ENCODE peak calls at places on chromosomes 2 and 18, in four cellular contexts. G, X, T and U are unnamed samples.

GRCh38 chr2:86037795-86038192 is 67.9 kb downstream of the POLR1A start:
- DNase-seq in G (no peak), X (no peak), T (no peak), U (no peak)

GRCh38 chr2:54466880-54467279 is 10.8 kb downstream of the SPTBN1 start:
- DNase-seq in G (no peak), X (no peak), T (no peak), U (no peak)

GRCh38 chr18:53649621-53650020 is 574.8 kb downstream of the MBD2 start:
- DNase-seq in G (no peak), X (no peak), T (no peak), U (no peak)

GRCh38 chr18:79617521-79618500 is 61.8 kb upstream of the CTDP1 start:
- DNase-seq in G (no peak), X (no peak), T (no peak), U (no peak)

GRCh38 chr2:34899079-34899478 is 1300.0 kb upstream of the FAM98A start:
- DNase-seq in G (no peak), X (no peak), T (no peak), U (no peak)

GRCh38 chr2:15112216-15112615 is 448.9 kb downstream of the NBAS start:
- DNase-seq in G (no peak), X (no peak), T (peak), U (peak)

GRCh38 chr2:235343869-235344268 is 150.0 kb upstream of the AGAP1 start:
- DNase-seq in G (no peak), X (no peak), T (no peak), U (no peak)

GRCh38 chr2:179020156-179020750 is 29.7 kb downstream of the CCDC141 start:
- DNase-seq in G (no peak), X (peak), T (peak), U (peak)

GRCh38 chr18:48826271-48826670 is 124.5 kb downstream of the SMAD7 start:
- DNase-seq in G (no peak), X (no peak), T (no peak), U (no peak)

GRCh38 chr2:174683392-174683759 is 80.9 kb downstream of the CHRNA1 start:
- DNase-seq in G (peak), X (no peak), T (peak), U (peak)

GRCh38 chr2:127498386-127498785 is 27.9 kb downstream of the IWS1 start:
- DNase-seq in G (no peak), X (peak), T (no peak), U (peak)

GRCh38 chr2:10020001-10020400 is 23.3 kb upstream of the KLF11 start:
- DNase-seq in G (no peak), X (no peak), T (no peak), U (no peak)

GRCh38 chr2:206981739-206982336 is 42.5 kb downstream of the CPO start:
- DNase-seq in G (peak), X (no peak), T (peak), U (peak)

GRCh38 chr2:42959148-42959992 is 167.0 kb upstream of the HAAO start:
- DNase-seq in G (no peak), X (peak), T (peak), U (peak)

GRCh38 chr18:22844184-22844583 is 88.9 kb upstream of the RBBP8 start:
- DNase-seq in G (no peak), X (no peak), T (no peak), U (no peak)

GRCh38 chr2:207437136-207437856 is 92.5 kb upstream of the CREB1 start:
- DNase-seq in G (no peak), X (no peak), T (no peak), U (no peak)

GRCh38 chr2:36545871-36546416 is 52.0 kb downstream of the FEZ2 start:
- DNase-seq in G (no peak), X (no peak), T (no peak), U (no peak)
- TF ChIP-seq POLR2A in G (no peak), X (no peak), T (no peak), U (no peak)

DNA sequence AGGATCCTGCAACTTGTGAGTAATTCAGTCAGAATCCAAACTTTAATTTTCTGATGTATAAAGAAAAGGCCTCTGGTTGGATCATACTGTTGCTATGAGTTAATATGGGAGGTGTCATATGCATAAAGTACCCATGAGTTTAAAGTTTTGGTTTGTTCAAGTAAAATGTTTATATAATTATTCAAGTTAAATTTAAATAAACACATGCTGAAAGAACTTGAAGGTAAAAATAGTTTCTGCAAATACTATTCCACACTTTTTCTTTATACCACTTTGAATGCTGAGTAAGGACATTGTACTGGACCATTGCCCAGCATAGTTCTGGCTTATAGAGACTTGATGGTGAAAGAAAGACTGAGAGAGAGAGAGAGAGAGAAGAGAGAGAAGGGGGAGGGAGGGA is 30.7 kb downstream of the PKP4 start:
- DNase-seq in G (no peak), X (no peak), T (peak), U (no peak)
- TF ChIP-seq MYC in G (no peak), X (no peak), T (no peak), U (no peak)

DNA sequence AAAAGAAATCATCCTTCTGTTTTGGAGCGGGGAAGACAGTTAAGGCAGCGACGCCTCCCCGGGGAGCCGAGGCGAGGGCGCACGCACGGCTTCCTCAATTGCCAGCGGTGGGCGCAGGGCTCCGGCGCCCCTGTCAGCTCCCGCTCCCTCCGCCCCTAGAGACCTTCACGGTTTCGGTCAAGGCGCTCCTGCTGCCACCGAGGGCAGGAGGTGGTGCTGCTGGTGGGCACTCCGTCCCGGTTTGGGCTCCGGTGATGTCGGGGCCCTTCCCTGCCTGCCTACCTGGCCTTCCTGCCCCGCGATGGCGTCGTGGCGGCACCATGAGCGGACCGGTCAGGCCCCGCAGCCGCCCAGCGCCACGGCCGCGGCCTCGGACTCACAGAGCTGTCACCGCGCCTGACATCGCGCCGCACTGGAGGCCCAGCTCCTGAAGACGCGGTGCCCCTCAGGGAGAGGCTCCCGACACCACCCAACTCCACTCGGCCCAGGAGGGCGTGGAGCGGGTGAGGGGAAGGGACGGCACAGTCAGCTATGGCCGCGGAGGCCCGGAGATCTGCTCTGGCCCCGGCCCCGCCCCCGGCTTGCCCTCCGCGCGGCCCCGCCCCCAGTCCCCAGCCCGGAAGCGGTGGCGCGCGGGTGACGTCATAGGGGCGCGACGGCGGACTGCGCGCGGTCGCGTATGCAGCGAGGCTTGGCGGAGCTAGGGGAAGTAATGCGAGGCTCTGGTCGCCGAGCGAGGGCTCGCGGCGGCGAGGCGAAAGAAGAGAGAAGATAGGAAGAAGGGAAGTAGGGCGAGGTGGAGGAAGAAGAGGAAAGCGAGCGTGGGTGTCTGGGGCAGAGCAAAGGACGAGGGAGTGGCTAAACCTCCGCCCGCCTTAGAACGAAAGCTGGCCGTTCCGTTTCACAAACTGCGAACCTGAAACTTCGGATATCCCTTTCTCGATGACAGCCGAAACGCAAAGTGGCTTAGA is at the start of gene SLC35F5:
- DNase-seq in G (peak), X (peak), T (peak), U (peak)
- TF ChIP-seq POLR2A in G (peak), X (peak), T (peak), U (peak)

GRCh38 chr2:226873826-226874225 is 38.0 kb downstream of the RHBDD1 start:
- DNase-seq in G (no peak), X (no peak), T (no peak), U (no peak)

GRCh38 chr2:226875438-226876225 is 39.8 kb downstream of the RHBDD1 start:
- DNase-seq in G (no peak), X (no peak), T (no peak), U (no peak)

GRCh38 chr2:226869371-226869770 is 33.5 kb downstream of the RHBDD1 start:
- DNase-seq in G (no peak), X (no peak), T (no peak), U (no peak)

GRCh38 chr2:226874749-226875148 is 38.9 kb downstream of the RHBDD1 start:
- DNase-seq in G (no peak), X (no peak), T (no peak), U (no peak)

DNA sequence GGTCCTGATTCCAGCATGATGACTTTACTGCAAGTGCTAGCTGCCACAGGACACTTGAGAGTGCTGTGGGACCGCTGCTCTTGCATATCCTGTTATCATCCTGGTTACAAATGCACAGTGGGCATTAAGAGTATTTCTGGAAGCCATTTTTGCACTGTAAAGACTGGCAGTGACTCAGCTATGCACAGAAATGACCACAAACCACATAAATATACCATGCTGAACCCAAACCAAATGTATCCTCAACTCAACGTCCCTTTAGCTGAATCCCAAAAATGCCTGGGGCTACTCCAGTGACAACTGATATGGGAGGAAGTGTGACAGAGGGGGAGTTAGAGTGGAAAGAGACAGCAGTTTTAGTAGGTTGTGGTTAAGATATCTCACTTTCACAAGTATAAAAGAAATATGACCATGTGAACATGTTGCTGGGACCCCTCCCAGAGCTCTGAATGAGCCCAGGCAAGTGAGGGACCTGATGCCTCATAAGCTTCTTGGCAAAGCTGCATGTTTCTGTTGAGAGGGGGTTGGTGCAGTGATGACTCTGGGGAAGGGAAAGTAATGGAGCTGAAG is 37.3 kb downstream of the RHBDD1 start:
- DNase-seq in G (no peak), X (no peak), T (no peak), U (peak)
- TF ChIP-seq MYC in G (no peak), X (no peak), T (no peak), U (no peak)

DNA sequence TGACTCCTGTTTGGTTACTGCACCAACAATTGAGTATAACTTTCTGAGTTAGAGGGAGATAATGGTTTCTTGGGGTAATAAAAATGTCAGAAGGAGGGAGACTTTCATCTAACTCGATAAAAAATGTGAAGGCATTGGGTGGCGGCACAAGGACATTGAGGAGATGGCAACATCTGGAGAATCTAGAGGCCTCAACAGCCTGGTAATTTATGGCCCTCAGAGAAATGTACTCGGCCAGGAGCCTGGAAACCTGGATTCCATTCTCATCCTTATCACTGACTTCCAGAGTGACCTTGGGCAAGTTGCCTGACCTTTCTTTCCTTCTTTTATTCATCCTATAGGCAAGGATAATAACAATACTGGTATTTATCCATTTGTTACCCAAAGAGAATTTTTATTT is 173.5 kb upstream of the MEX3C start:
- DNase-seq in G (no peak), X (no peak), T (no peak), U (no peak)
- TF ChIP-seq POLR2A in G (no peak), X (no peak), T (no peak), U (no peak)

GRCh38 chr2:221569342-221570278 is 2.5 kb downstream of the EPHA4 start:
- DNase-seq in G (no peak), X (no peak), T (no peak), U (no peak)

GRCh38 chr2:221572180-221572820 is at the start of gene EPHA4:
- DNase-seq in G (peak), X (no peak), T (peak), U (no peak)

GRCh38 chr2:221570321-221571107 is 1.6 kb downstream of the EPHA4 start:
- DNase-seq in G (no peak), X (no peak), T (peak), U (no peak)

GRCh38 chr2:221571391-221572179 is 519 bp downstream of the EPHA4 start:
- DNase-seq in G (peak), X (no peak), T (peak), U (no peak)

DNA sequence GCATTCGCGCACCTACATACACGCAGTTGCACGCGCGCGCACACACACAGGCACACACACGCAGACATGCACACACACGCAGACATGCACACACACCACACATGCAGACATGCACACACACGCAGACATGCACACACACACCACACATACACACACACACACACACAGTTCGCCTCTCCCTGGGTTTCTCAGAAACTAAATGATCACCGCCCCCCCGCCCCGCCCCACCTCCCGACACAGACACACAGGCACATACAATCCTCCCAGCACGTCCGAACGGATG is 1.1 kb downstream of the EPHA4 start:
- DNase-seq in G (no peak), X (no peak), T (peak), U (no peak)
- TF ChIP-seq MYC in G (no peak), X (no peak), T (no peak), U (no peak)

DNA sequence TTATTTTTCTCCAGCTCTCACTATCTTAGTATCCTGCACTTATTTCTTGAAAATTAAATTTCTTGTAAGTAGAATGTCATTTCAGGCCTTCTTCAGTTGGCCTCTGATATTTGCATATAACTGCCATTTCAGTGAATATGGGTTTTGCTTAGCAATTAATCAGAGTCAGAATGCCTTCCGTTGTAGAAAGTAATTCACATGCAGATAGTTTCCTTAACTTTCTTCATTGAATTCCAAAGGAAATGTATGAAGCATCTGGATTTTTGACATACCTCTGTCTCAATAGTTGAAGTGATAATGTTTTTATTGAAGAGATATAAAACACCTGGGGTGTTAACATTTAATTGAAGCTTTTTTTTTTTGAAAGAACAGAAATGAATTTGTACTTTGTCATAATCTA is 914.1 kb upstream of the NXPH2 start:
- DNase-seq in G (no peak), X (no peak), T (no peak), U (no peak)
- TF ChIP-seq POLR2A in G (no peak), X (no peak), T (no peak), U (no peak)

GRCh38 chr2:111205774-111206173 is 85.1 kb downstream of the BCL2L11 start:
- DNase-seq in G (no peak), X (no peak), T (no peak), U (no peak)
- TF ChIP-seq MYC in G (no peak), X (no peak), T (no peak), U (no peak)